ENCODE peak calls at places on chromosomes 5 and 9, in five cellular contexts. F, U, A, I and K are unnamed samples.

GRCh38 chr9:34326690-34327089 is 2.4 kb downstream of the KIF24 start:
- DNase-seq in I (no peak), U (peak), A (no peak), F (no peak), K (no peak)

GRCh38 chr5:114010362-114010761 is 351.5 kb upstream of the KCNN2 start:
- DNase-seq in A (no peak), F (no peak), I (no peak), U (no peak), K (no peak)

GRCh38 chr5:43570487-43571158 is 13.7 kb upstream of the PAIP1 start:
- DNase-seq in U (no peak), F (no peak), I (no peak), A (no peak), K (no peak)

GRCh38 chr9:16867571-16868311 is 2.7 kb downstream of the BNC2 start:
- DNase-seq in I (no peak), F (no peak), A (peak), U (no peak), K (no peak)

GRCh38 chr5:55480781-55481180 is 54.0 kb downstream of the PLPP1 start:
- DNase-seq in F (no peak), I (no peak), U (no peak), A (no peak), K (no peak)

GRCh38 chr5:16812911-16813310 is 123.2 kb downstream of the MYO10 start:
- DNase-seq in U (no peak), A (peak), I (peak), F (no peak), K (peak)

GRCh38 chr9:16039103-16039987 is 486.5 kb downstream of the CCDC171 start:
- DNase-seq in U (no peak), F (no peak), I (peak), A (peak), K (no peak)

GRCh38 chr5:170436335-170436734 is 47.2 kb upstream of the KCNMB1 start:
- DNase-seq in F (no peak), A (no peak), U (no peak), I (no peak), K (no peak)

GRCh38 chr5:132749506-132749905 is 2.3 kb downstream of the CCNI2 start:
- DNase-seq in I (peak), U (no peak), F (no peak), A (no peak), K (no peak)

GRCh38 chr9:108694191-108694590 is 161.6 kb downstream of the ACTL7B start:
- DNase-seq in I (no peak), F (no peak), A (no peak), U (no peak), K (no peak)

GRCh38 chr5:7396169-7397004 is 449 bp downstream of the ADCY2 start:
- DNase-seq in A (no peak), U (no peak), F (no peak), I (no peak), K (no peak)

GRCh38 chr9:132242621-132243155 is 80.8 kb downstream of the NTNG2 start:
- DNase-seq in F (no peak), U (no peak), A (no peak), I (no peak), K (no peak)

GRCh38 chr9:114098021-114098659 is 952 bp downstream of the KIF12 start:
- DNase-seq in A (no peak), I (peak), U (no peak), F (no peak), K (peak)

GRCh38 chr9:77589046-77589795 is 58.9 kb downstream of the GNA14 start:
- DNase-seq in A (no peak), U (no peak), F (no peak), I (peak), K (peak)

GRCh38 chr9:21030389-21031035 is 928 bp downstream of the HACD4 start:
- DNase-seq in A (no peak), U (no peak), I (no peak), F (peak), K (no peak)

GRCh38 chr5:172878585-172879433 is 44.8 kb downstream of the ERGIC1 start:
- DNase-seq in U (no peak), A (no peak), I (no peak), F (no peak), K (no peak)

GRCh38 chr5:147391781-147392180 is 118.1 kb downstream of the DPYSL3 start:
- DNase-seq in I (peak), U (no peak), F (no peak), A (peak), K (peak)

GRCh38 chr5:78360674-78361225 is 333 bp downstream of the SCAMP1 start:
- DNase-seq in U (no peak), I (peak), A (no peak), F (peak), K (peak)

GRCh38 chr5:108739376-108739775 is 8.3 kb upstream of the FER start:
- DNase-seq in U (no peak), I (no peak), A (no peak), F (no peak), K (no peak)

GRCh38 chr9:101356619-101357018 is 28.2 kb downstream of the BAAT start:
- DNase-seq in I (no peak), U (no peak), F (no peak), A (no peak), K (no peak)

GRCh38 chr9:105722099-105722498 is 27.8 kb downstream of the TMEM38B start:
- DNase-seq in I (no peak), A (no peak), U (no peak), F (no peak), K (no peak)

GRCh38 chr9:12439267-12439666 is 253.9 kb upstream of the TYRP1 start:
- DNase-seq in U (no peak), F (no peak), I (no peak), A (no peak), K (no peak)

GRCh38 chr9:131282688-131283422 is 6.5 kb upstream of the FAM78A start:
- DNase-seq in I (no peak), A (no peak), F (no peak), U (no peak), K (no peak)

GRCh38 chr5:113176734-113177133 is 200.1 kb downstream of the DCP2 start:
- DNase-seq in U (no peak), I (no peak), F (no peak), A (no peak), K (no peak)

GRCh38 chr9:121207371-121207940 is 5.8 kb upstream of the RAB14 start:
- DNase-seq in U (no peak), I (no peak), A (no peak), F (no peak), K (no peak)

GRCh38 chr9:124709291-124709690 is 61.8 kb downstream of the NR6A1 start:
- DNase-seq in F (no peak), A (no peak), I (no peak), U (no peak), K (no peak)

GRCh38 chr9:124707667-124708066 is 63.4 kb downstream of the NR6A1 start:
- DNase-seq in U (no peak), I (no peak), F (no peak), A (no peak), K (no peak)

GRCh38 chr9:124706685-124707084 is 64.4 kb downstream of the NR6A1 start:
- DNase-seq in A (no peak), F (no peak), U (no peak), I (no peak), K (no peak)

GRCh38 chr9:124708070-124708469 is 63.0 kb downstream of the NR6A1 start:
- DNase-seq in I (peak), U (no peak), F (no peak), A (no peak), K (no peak)

GRCh38 chr9:124708633-124709032 is 62.5 kb downstream of the NR6A1 start:
- DNase-seq in F (no peak), A (peak), U (no peak), I (peak), K (no peak)
- TF ChIP-seq POLR2AphosphoS5 in F (no peak), A (no peak), U (no peak), I (no peak), K (no peak)

GRCh38 chr9:3444016-3444415 is 81.8 kb downstream of the RFX3 start:
- DNase-seq in I (no peak), F (no peak), A (no peak), U (no peak), K (no peak)

GRCh38 chr9:3447143-3447542 is 78.7 kb downstream of the RFX3 start:
- DNase-seq in U (no peak), F (no peak), I (no peak), A (no peak), K (no peak)

GRCh38 chr9:3447813-3448212 is 78.0 kb downstream of the RFX3 start:
- DNase-seq in F (no peak), U (no peak), A (no peak), I (no peak), K (no peak)

GRCh38 chr9:3441197-3441816 is 84.5 kb downstream of the RFX3 start:
- DNase-seq in U (peak), A (peak), I (peak), F (no peak), K (peak)

DNA sequence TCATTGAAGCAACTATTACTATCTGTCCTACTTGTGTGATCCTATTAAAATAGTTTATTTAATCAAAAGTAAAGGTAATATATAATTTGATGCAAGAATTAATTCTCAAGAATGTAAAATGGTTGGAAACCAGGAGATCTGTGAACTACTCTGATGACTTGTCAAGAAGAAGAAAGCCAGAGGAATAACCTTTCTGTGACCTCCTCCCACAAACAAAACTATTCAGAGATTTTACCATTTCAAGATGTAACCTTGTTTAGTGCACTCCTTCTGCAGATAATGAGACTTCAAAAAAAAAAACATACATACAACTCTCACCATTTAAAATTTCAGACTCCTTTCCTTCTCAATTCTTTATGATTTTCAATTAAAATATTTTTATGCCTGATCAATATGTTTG is 79.5 kb downstream of the RFX3 start:
- DNase-seq in F (no peak), I (no peak), A (no peak), U (no peak), K (no peak)
- TF ChIP-seq POLR2AphosphoS5 in F (no peak), I (no peak), A (no peak), U (no peak), K (no peak)

GRCh38 chr5:135382131-135382530 is 16.9 kb downstream of the MACROH2A1 start:
- DNase-seq in U (no peak), A (no peak), I (no peak), F (no peak), K (no peak)
- TF ChIP-seq POLR2AphosphoS5 in U (no peak), A (no peak), I (no peak), F (no peak), K (no peak)

GRCh38 chr9:98985596-98985995 is 41.9 kb downstream of the COL15A1 start:
- DNase-seq in A (no peak), F (no peak), U (no peak), I (no peak), K (no peak)

GRCh38 chr9:98990181-98990870 is 46.6 kb downstream of the COL15A1 start:
- DNase-seq in F (no peak), A (no peak), U (no peak), I (no peak), K (no peak)

GRCh38 chr9:98983295-98984268 is 39.9 kb downstream of the COL15A1 start:
- DNase-seq in I (no peak), A (no peak), U (no peak), F (no peak), K (no peak)

GRCh38 chr9:98989036-98990000 is 45.6 kb downstream of the COL15A1 start:
- DNase-seq in U (no peak), F (no peak), I (peak), A (peak), K (no peak)

DNA sequence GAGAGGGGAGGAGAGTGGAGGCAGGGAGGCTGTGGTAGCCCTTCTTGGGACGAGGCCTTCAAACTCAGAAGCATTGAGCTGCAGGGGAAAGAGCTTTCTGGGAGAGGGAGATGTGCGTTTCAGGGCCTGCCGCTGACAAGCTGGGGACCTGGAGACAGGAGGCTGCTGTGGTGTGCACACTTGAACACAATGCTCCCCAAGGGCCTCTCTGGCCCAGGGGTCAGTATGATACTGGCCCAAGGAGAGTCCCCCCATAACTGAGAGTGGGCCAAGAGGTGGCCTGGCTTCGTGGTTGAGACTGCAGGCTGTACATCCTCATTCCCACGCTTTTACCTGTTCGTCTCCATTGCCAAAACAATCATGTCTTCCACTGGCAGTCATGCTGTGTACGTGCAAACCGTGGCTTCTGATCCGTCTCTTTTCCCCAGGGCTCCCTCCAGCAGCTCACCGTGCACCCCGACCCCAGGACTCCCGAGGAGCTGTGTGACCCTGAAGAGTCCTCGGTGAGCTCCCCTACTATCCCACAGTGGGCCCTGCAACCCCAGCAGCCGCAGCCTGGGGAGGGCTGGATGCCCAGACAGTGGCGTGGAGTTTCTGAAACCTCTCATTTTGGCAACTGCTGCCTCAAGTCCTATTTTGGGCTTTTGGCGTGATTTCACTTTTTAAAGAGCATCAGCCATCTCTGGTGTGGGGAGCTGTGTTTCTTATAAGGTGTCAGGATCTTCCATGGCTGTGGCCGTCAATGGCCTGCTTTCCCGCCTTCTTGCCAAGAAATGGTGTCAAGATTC is 43.4 kb downstream of the COL15A1 start:
- DNase-seq in F (no peak), A (no peak), I (no peak), U (no peak), K (no peak)
- TF ChIP-seq POLR2AphosphoS5 in F (no peak), A (no peak), I (no peak), U (no peak), K (no peak)

GRCh38 chr9:137046094-137046787 is at the start of gene NPDC1:
- DNase-seq in F (peak), U (no peak), I (peak), A (peak), K (peak)
- TF ChIP-seq POLR2AphosphoS5 in F (no peak), U (peak), I (peak), A (no peak), K (no peak)

DNA sequence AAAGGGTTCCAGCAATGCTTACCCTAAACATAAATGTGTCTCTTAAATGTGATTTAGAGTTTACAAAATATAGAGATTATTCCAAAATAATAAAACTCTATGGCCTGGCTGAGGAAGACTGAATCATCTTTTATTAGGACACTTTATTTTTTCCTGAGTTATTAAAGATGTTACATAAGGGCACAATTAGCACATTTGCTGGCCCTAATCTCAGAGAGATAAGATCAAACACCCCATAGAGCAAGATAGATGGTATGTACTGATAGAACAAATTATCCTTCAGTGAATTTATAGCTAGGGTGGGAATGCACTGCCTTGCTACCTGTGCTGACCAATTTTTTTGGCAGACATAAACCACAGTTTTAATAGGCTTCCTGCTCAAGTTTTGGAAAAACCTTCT is 367.0 kb upstream of the MPDZ start:
- DNase-seq in F (no peak), U (no peak), A (no peak), I (no peak), K (no peak)
- TF ChIP-seq POLR2AphosphoS5 in F (no peak), U (no peak), A (no peak), I (no peak), K (no peak)

GRCh38 chr9:10226996-10227395 is 385.8 kb downstream of the PTPRD start:
- DNase-seq in U (no peak), F (no peak), I (no peak), A (no peak), K (no peak)

GRCh38 chr9:10232352-10232930 is 380.4 kb downstream of the PTPRD start:
- DNase-seq in I (no peak), U (no peak), F (no peak), A (no peak), K (peak)

GRCh38 chr9:10230512-10230911 is 382.3 kb downstream of the PTPRD start:
- DNase-seq in I (no peak), U (no peak), A (no peak), F (no peak), K (no peak)

DNA sequence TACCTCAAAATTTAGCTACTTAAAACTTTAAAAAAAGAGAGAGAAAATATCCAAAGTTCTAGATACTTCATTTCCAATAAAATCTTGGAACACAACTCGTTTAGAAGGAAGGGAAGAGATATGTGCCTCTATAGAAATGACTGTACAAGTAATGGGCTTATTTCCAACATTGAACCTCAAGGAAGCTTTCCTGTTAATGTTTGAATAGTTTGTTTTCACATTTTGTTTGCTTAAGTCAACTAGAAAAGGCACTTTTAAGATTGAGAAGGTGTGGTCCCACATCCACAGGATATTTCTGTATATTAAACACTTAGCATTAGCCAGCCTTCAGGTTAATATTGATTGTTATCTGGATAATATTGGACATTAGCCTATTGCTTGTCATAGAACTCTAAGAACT is 384.7 kb downstream of the PTPRD start:
- DNase-seq in F (no peak), I (no peak), A (no peak), U (no peak), K (no peak)
- TF ChIP-seq POLR2AphosphoS5 in F (no peak), I (no peak), A (no peak), U (no peak), K (no peak)